ENCODE peak calls at places on chromosome 9, in nine cellular contexts. A is PC-3; E is ovary; L is prostate gland; X is transverse colon; N is tibial nerve; H is HCT116; U is K562; W is CD8-positive, alpha-beta memory T cell. G is an unnamed sample. For H3K4me1, the result is how much of the 10 kb centered on the place peaks cover.

GRCh38 chr9:114016629-114017423 is 61.3 kb downstream of the AMBP start:
- DNase-seq in A (no peak), E (no peak), L (peak), X (no peak), N (no peak), H (no peak), U (no peak), W (no peak), G (no peak)

GRCh38 chr9:130128251-130128650 is 44.0 kb upstream of the NCS1 start:
- DNase-seq in A (no peak), E (no peak), L (no peak), X (peak), N (no peak), H (no peak), U (no peak), W (peak), G (no peak)

GRCh38 chr9:98147582-98147981 is 28.6 kb upstream of the TRIM14 start:
- DNase-seq in A (no peak), E (no peak), L (no peak), X (no peak), N (no peak), H (no peak), U (no peak), W (no peak), G (no peak)

GRCh38 chr9:107337676-107338590 is 54.9 kb downstream of the RAD23B start:
- DNase-seq in A (no peak), E (no peak), L (peak), X (no peak), N (no peak), H (no peak), U (no peak), W (no peak), G (no peak)

GRCh38 chr9:125404733-125405132 is 143.1 kb downstream of the GAPVD1 start:
- DNase-seq in A (no peak), E (no peak), L (no peak), X (no peak), N (no peak), H (no peak), U (no peak), W (no peak), G (no peak)

GRCh38 chr9:119533509-119533908 is 164.3 kb upstream of the BRINP1 start:
- DNase-seq in A (no peak), E (no peak), L (no peak), X (no peak), N (no peak), H (no peak), U (no peak), W (no peak), G (no peak)

GRCh38 chr9:133937120-133937519 is 55.0 kb downstream of the VAV2 start:
- DNase-seq in A (no peak), E (no peak), L (no peak), X (no peak), N (no peak), H (no peak), U (no peak), W (no peak), G (no peak)

GRCh38 chr9:117492476-117492875 is 77.6 kb upstream of the ASTN2 start:
- DNase-seq in A (no peak), E (no peak), L (no peak), X (no peak), N (no peak), H (no peak), U (no peak), W (no peak), G (no peak)

GRCh38 chr9:138080979-138081378 is 203.4 kb downstream of the CACNA1B start:
- DNase-seq in A (no peak), E (no peak), L (no peak), X (no peak), N (no peak), H (no peak), U (no peak), W (no peak), G (peak)

GRCh38 chr9:131521822-131522221 is 9.2 kb downstream of the UCK1 start:
- DNase-seq in A (no peak), E (no peak), L (no peak), X (no peak), N (no peak), H (no peak), U (no peak), W (no peak), G (no peak)

GRCh38 chr9:133732351-133733073 is 5.6 kb downstream of the SARDH start:
- DNase-seq in A (no peak), E (peak), L (no peak), X (no peak), N (no peak), H (no peak), U (no peak), W (no peak), G (peak)

GRCh38 chr9:19303216-19303615 is 72.7 kb downstream of the DENND4C start:
- DNase-seq in A (no peak), E (no peak), L (no peak), X (no peak), N (no peak), H (no peak), U (no peak), W (no peak), G (no peak)

GRCh38 chr9:97900738-97901565 is 21.3 kb downstream of the TRMO start:
- DNase-seq in A (peak), E (no peak), L (no peak), X (no peak), N (no peak), H (peak), U (peak), W (no peak), G (no peak)

GRCh38 chr9:97411789-97412627 is at the start of gene TDRD7:
- DNase-seq in A (peak), E (peak), L (peak), X (peak), N (peak), H (peak), U (peak), W (peak), G (peak)

GRCh38 chr9:242461-243080 is 27.9 kb downstream of the DOCK8 start:
- DNase-seq in A (no peak), E (no peak), L (no peak), X (no peak), N (no peak), H (no peak), U (no peak), W (no peak), G (no peak)

GRCh38 chr9:91948423-91949292 is 1.4 kb downstream of the ROR2 start:
- DNase-seq in A (no peak), E (peak), L (peak), X (peak), N (no peak), H (peak), U (peak), W (no peak), G (peak)

GRCh38 chr9:116059466-116059865 is 94.1 kb upstream of the PAPPA start:
- DNase-seq in A (no peak), E (no peak), L (no peak), X (no peak), N (no peak), H (no peak), U (no peak), W (no peak), G (no peak)

GRCh38 chr9:26950521-26950920 is 3.5 kb upstream of the PLAA start:
- DNase-seq in A (no peak), E (no peak), L (no peak), X (no peak), N (no peak), H (no peak), U (no peak), W (no peak), G (no peak)

GRCh38 chr9:114348906-114349482 is 19.3 kb downstream of the ORM2 start:
- DNase-seq in A (peak), E (peak), L (no peak), X (peak), N (peak), H (peak), U (peak), W (peak), G (peak)

GRCh38 chr9:121858788-121859187 is 207.4 kb downstream of the DAB2IP start:
- DNase-seq in A (no peak), E (no peak), L (no peak), X (no peak), N (no peak), H (no peak), U (no peak), W (no peak), G (peak)

GRCh38 chr9:87675466-87675865 is 50.5 kb upstream of the CTSL start:
- DNase-seq in A (no peak), E (no peak), L (no peak), X (no peak), N (no peak), H (no peak), U (no peak), W (no peak), G (no peak)

GRCh38 chr9:126531591-126531990 is 82.1 kb upstream of the LMX1B start:
- DNase-seq in A (no peak), E (no peak), L (no peak), X (no peak), N (no peak), H (no peak), U (no peak), W (no peak), G (no peak)

GRCh38 chr9:126532951-126533910 is 80.5 kb upstream of the LMX1B start:
- DNase-seq in A (no peak), E (no peak), L (no peak), X (no peak), N (no peak), H (no peak), U (no peak), W (no peak), G (no peak)

GRCh38 chr9:126532019-126532462 is 81.7 kb upstream of the LMX1B start:
- DNase-seq in A (no peak), E (no peak), L (no peak), X (no peak), N (no peak), H (no peak), U (no peak), W (no peak), G (no peak)

GRCh38 chr9:126532489-126532888 is 81.2 kb upstream of the LMX1B start:
- DNase-seq in A (no peak), E (no peak), L (no peak), X (no peak), N (no peak), H (no peak), U (no peak), W (no peak), G (no peak)

GRCh38 chr9:126531035-126531571 is 82.6 kb upstream of the LMX1B start:
- DNase-seq in A (no peak), E (no peak), L (no peak), X (no peak), N (no peak), H (no peak), U (no peak), W (no peak), G (no peak)
- H3K4me1 ChIP-seq in A (under half), E (under half), L (under half), X (under half), N (under half), H (under half), U (under half), W (under half), G (under half)

DNA sequence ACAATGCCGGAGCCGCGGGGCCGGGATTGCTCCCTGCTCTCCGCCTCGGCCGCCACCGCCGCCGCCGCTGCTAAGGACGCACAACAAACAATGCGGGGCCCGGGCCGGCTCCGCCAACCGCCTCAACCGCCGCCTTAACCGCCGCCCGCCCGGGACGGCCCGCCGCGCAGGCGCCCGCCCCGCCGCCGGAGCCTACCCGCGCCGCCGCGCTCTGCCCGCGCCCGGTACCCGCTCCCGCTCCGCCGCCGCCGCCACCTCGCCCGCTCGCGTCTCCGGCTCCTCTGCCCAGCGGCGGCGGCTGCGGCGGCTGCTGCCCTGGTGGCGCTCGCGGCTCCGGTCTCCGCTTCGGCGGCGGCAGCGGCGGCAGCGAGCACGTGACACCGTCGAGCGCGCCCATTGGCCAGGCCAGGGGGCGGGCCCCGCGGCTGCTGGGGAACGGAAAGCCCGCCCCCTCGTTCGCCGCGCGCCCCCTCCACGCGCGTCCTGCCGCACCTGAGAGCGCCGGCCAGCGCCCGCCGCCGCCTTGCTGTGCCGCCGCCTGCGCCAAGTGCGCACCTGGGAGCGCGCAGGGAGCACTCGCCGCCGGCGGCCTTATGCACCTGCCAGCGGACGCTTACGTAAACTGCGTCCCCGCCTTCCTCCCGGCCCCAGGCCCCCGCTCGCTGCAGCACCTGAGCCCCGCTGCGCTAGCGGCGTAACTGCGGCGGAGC is at the start of gene STRBP:
- DNase-seq in A (peak), E (peak), L (peak), X (peak), N (peak), H (peak), U (peak), W (peak), G (peak)
- H3K4me1 ChIP-seq in A (under half), E (under half), L (under half), X (under half), N (under half), H (under half), U (under half), W (under half), G (under half)

DNA sequence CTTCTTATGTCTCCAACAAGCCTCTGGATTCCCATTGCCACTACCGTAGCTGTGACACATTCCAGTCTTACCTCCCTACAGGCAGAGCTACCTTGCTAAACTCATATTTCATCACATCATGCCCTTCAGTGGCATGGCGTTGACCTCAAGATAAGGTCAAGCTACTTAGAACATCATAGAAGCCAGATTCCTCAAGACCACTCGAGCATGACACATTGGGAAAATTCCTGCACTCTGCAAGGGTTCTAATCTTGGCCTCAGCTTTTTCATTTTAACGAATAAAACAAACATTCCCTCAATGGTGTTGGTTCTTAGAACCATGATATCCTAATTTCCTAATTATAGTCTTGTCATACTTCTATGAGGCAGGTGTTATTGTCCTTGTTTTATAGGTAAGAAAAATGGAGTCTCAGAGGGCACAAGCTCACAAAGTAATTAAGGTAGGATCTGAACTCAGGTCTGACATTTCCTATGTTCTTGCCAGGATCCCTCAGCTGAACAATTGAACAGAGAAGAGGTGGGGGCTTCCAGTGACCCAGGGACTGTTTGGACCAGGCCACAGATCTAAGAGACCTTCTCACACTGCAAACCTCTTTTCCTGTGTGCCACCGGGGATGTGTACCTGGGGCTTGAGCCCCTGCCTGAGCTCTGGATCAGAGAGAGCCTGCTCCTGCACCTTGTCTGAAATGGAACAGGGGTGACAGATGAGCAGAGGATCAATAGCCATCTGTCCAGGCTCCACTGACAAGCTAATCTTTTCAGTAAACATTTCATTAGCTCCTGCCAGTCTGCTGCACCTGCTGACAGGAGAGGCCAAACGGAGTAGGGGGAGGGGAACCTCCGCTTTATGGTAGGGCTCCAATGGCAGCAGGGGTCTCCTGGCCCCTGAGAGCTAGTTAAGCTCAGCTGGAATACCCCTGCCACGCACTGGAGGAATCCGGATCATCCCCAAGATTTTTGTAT is 49.3 kb downstream of the ALG2 start:
- DNase-seq in A (no peak), E (no peak), L (no peak), X (no peak), N (no peak), H (no peak), U (no peak), W (no peak), G (no peak)
- H3K4me1 ChIP-seq in A (under half), E (under half), L (under half), X (under half), N (under half), H (under half), U (under half), W (under half), G (under half)

GRCh38 chr9:35658894-35659220 is 765 bp downstream of the CCDC107 start:
- DNase-seq in A (peak), E (no peak), L (no peak), X (peak), N (no peak), H (peak), U (no peak), W (no peak), G (peak)
- H3K4me1 ChIP-seq in A (under half), E (under half), L (under half), X (half or more), N (under half), H (under half), U (under half), W (half or more), G (under half)

DNA sequence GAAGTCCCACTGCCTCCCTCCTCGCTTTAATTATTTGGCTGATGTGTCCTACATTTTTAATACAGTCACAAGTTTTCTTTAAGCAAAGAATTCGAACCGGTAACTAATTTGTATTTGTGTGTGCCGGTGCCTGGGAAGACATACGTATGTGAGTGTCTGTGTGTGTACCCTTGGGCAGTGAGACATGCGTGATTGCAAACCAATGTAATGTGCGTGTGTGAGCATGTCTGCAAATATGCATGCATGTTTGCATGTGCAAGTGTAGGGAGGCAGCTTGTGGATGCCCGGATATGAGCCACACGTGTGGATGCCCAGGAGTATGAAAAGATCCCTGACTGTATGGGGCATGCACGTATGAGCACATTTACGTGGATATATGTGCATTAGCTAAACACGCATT is 44.4 kb upstream of the NEK6 start:
- DNase-seq in A (no peak), E (no peak), L (no peak), X (no peak), N (no peak), H (no peak), U (no peak), W (no peak), G (no peak)
- H3K4me1 ChIP-seq in A (under half), E (under half), L (under half), X (under half), N (under half), H (under half), U (under half), W (half or more), G (under half)

DNA sequence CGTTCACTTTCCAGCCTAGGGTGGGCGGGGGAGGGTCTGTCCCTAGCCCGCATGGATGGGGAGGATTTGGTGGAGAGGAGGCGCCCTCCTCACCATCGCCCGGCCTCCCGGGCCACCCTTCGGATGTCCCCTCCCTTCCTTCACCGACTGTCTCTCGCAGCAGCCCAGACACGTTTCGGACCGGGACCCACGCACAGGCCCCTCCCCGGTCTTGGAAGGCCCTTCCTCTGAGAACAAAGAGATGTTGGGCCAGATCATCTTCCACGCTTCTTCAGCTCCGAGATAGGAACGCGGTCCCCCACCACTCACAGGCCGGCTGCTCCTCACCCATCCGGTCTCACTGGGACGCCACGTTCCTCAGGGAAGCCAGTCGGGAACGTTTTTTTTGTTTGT is 640 bp upstream of the DPM2 start:
- DNase-seq in A (no peak), E (no peak), L (no peak), X (no peak), N (no peak), H (no peak), U (peak), W (no peak), G (no peak)
- H3K4me1 ChIP-seq in A (under half), E (under half), L (under half), X (under half), N (under half), H (under half), U (half or more), W (under half), G (under half)